ENCODE peak calls at places on chromosomes 13 and 19, in five cellular contexts. B is mesendoderm; T is GM23338; I is MCF 10A; H is stimulated activated CD8-positive, alpha-beta memory T cell treated with anti-CD3 and anti-CD28 coated beads, Interleukin-2, amount 100 ng/mL, for 48 hours. W is an unnamed sample.

GRCh38 chr13:114194853-114195252 is 15.8 kb downstream of the CFAP97D2 start:
- DNase-seq in T (no peak), B (no peak), H (no peak), I (no peak), W (no peak)

GRCh38 chr13:44365008-44365407 is 8.6 kb upstream of the SERP2 start:
- DNase-seq in B (peak), I (no peak), H (no peak), T (no peak), W (no peak)

GRCh38 chr19:1213391-1214286 is 8.1 kb downstream of the STK11 start:
- DNase-seq in B (no peak), I (peak), T (no peak), H (no peak), W (peak)

GRCh38 chr13:41079725-41080124 is 18.4 kb downstream of the WBP4 start:
- DNase-seq in T (no peak), H (no peak), B (no peak), I (no peak), W (no peak)

GRCh38 chr13:99577934-99578917 is 77.0 kb downstream of the TM9SF2 start:
- DNase-seq in T (peak), I (peak), B (peak), H (no peak), W (no peak)

GRCh38 chr13:53068841-53069520 is 40.4 kb downstream of the OLFM4 start:
- DNase-seq in H (no peak), T (peak), B (peak), I (no peak), W (no peak)

GRCh38 chr13:80235559-80236296 is 105.2 kb downstream of the SPRY2 start:
- DNase-seq in H (no peak), I (peak), B (no peak), T (peak), W (no peak)

GRCh38 chr19:45767881-45768643 is 990 bp downstream of the SIX5 start:
- DNase-seq in H (no peak), T (peak), I (peak), B (peak), W (peak)

W was measured in left ventricle myocardium inferior.